ENCODE peak calls at places on chromosomes 11 and 22, in nine cellular contexts. One of them, this sample, is unnamed.

GRCh38 chr11:17221968-17222367 is 14.2 kb upstream of the PIK3C2A start:
- DNase-seq in GM12878: no peak
- DNase-seq in ovary: no peak
- DNase-seq in tibial nerve: no peak
- DNase-seq in H1: no peak
- DNase-seq in stomach: no peak
- DNase-seq in A549: no peak
- DNase-seq in suprapubic skin: no peak
- DNase-seq in HepG2: no peak
- DNase-seq in this sample: no peak

GRCh38 chr11:12330491-12331231 is 46.7 kb upstream of the PARVA start:
- DNase-seq in GM12878: no peak
- DNase-seq in ovary: peak; percentile 23
- DNase-seq in tibial nerve: no peak
- DNase-seq in H1: no peak
- DNase-seq in stomach: no peak
- DNase-seq in A549: no peak
- DNase-seq in suprapubic skin: no peak
- DNase-seq in HepG2: no peak
- DNase-seq in this sample: no peak

GRCh38 chr22:49166211-49166610 is 661.5 kb downstream of the BRD1 start:
- DNase-seq in GM12878: no peak
- DNase-seq in ovary: no peak
- DNase-seq in tibial nerve: no peak
- DNase-seq in H1: no peak
- DNase-seq in stomach: no peak
- DNase-seq in A549: no peak
- DNase-seq in suprapubic skin: no peak
- DNase-seq in HepG2: no peak
- DNase-seq in this sample: no peak

GRCh38 chr11:76030286-76030685 is 176.0 kb downstream of the WNT11 start:
- DNase-seq in GM12878: no peak
- DNase-seq in ovary: no peak
- DNase-seq in tibial nerve: no peak
- DNase-seq in H1: no peak
- DNase-seq in stomach: no peak
- DNase-seq in A549: peak; percentile 28
- DNase-seq in suprapubic skin: no peak
- DNase-seq in HepG2: peak; percentile 54
- DNase-seq in this sample: no peak

GRCh38 chr11:77865805-77866204 is 44.9 kb downstream of the AAMDC start:
- DNase-seq in GM12878: no peak
- DNase-seq in ovary: no peak
- DNase-seq in tibial nerve: no peak
- DNase-seq in H1: no peak
- DNase-seq in stomach: no peak
- DNase-seq in A549: no peak
- DNase-seq in suprapubic skin: no peak
- DNase-seq in HepG2: no peak
- DNase-seq in this sample: no peak

GRCh38 chr11:111402411-111402810 is 23.3 kb upstream of the POU2AF1 start:
- DNase-seq in GM12878: no peak
- DNase-seq in ovary: no peak
- DNase-seq in tibial nerve: no peak
- DNase-seq in H1: no peak
- DNase-seq in stomach: peak; percentile 56
- DNase-seq in A549: no peak
- DNase-seq in suprapubic skin: no peak
- DNase-seq in HepG2: no peak
- DNase-seq in this sample: no peak

GRCh38 chr11:132258865-132259264 is 888.5 kb downstream of the NTM start:
- DNase-seq in GM12878: no peak
- DNase-seq in ovary: no peak
- DNase-seq in tibial nerve: no peak
- DNase-seq in H1: no peak
- DNase-seq in stomach: no peak
- DNase-seq in A549: no peak
- DNase-seq in suprapubic skin: no peak
- DNase-seq in HepG2: no peak
- DNase-seq in this sample: no peak

GRCh38 chr22:23035557-23036277 is 34.6 kb upstream of the GNAZ start:
- DNase-seq in GM12878: peak; percentile 13
- DNase-seq in ovary: no peak
- DNase-seq in tibial nerve: no peak
- DNase-seq in H1: no peak
- DNase-seq in stomach: no peak
- DNase-seq in A549: no peak
- DNase-seq in suprapubic skin: no peak
- DNase-seq in HepG2: no peak
- DNase-seq in this sample: no peak

GRCh38 chr11:61361686-61362541 is at the start of the genes CYB561A3 and TMEM138:
- DNase-seq in GM12878: peak; percentile 85
- DNase-seq in ovary: peak; percentile 88
- DNase-seq in tibial nerve: peak; percentile 83
- DNase-seq in H1: peak; percentile 90
- DNase-seq in stomach: peak; percentile 93
- DNase-seq in A549: peak; percentile 95
- DNase-seq in suprapubic skin: peak; percentile 96
- DNase-seq in HepG2: peak; percentile 89
- DNase-seq in this sample: peak; percentile 97

GRCh38 chr11:123536690-123537437 is 106.8 kb downstream of the GRAMD1B start:
- DNase-seq in GM12878: no peak
- DNase-seq in ovary: no peak
- DNase-seq in tibial nerve: peak; percentile 51
- DNase-seq in H1: no peak
- DNase-seq in stomach: no peak
- DNase-seq in A549: no peak
- DNase-seq in suprapubic skin: no peak
- DNase-seq in HepG2: no peak
- DNase-seq in this sample: no peak

GRCh38 chr11:123654566-123655081 is at the start of gene SCN3B:
- DNase-seq in GM12878: no peak
- DNase-seq in ovary: peak; percentile 63
- DNase-seq in tibial nerve: no peak
- DNase-seq in H1: peak; percentile 91
- DNase-seq in stomach: peak; percentile 66
- DNase-seq in A549: peak; percentile 72
- DNase-seq in suprapubic skin: no peak
- DNase-seq in HepG2: peak; percentile 24
- DNase-seq in this sample: peak; percentile 71

GRCh38 chr11:120073196-120073595 is 64.7 kb downstream of the TRIM29 start:
- DNase-seq in GM12878: no peak
- DNase-seq in ovary: no peak
- DNase-seq in tibial nerve: no peak
- DNase-seq in H1: no peak
- DNase-seq in stomach: no peak
- DNase-seq in A549: no peak
- DNase-seq in suprapubic skin: peak; percentile 70
- DNase-seq in HepG2: no peak
- DNase-seq in this sample: no peak

GRCh38 chr22:41910599-41911291 is 4.1 kb downstream of the SHISA8 start:
- DNase-seq in GM12878: no peak
- DNase-seq in ovary: no peak
- DNase-seq in tibial nerve: no peak
- DNase-seq in H1: no peak
- DNase-seq in stomach: peak; percentile 61
- DNase-seq in A549: no peak
- DNase-seq in suprapubic skin: no peak
- DNase-seq in HepG2: no peak
- DNase-seq in this sample: no peak

GRCh38 chr11:17972987-17973386 is 39.9 kb downstream of the SERGEF start:
- DNase-seq in GM12878: no peak
- DNase-seq in ovary: peak; percentile 41
- DNase-seq in tibial nerve: peak; percentile 19
- DNase-seq in H1: peak; percentile 77
- DNase-seq in stomach: no peak
- DNase-seq in A549: peak; percentile 23
- DNase-seq in suprapubic skin: no peak
- DNase-seq in HepG2: peak; percentile 23
- DNase-seq in this sample: peak; percentile 75

GRCh38 chr22:22941831-22942510 is 54.4 kb downstream of the IGLL5 start:
- DNase-seq in GM12878: no peak
- DNase-seq in ovary: no peak
- DNase-seq in tibial nerve: no peak
- DNase-seq in H1: peak; percentile 34
- DNase-seq in stomach: peak; percentile 19
- DNase-seq in A549: no peak
- DNase-seq in suprapubic skin: peak; percentile 63
- DNase-seq in HepG2: no peak
- DNase-seq in this sample: no peak

GRCh38 chr22:48099251-48099650 is 1336.8 kb downstream of the TBC1D22A start:
- DNase-seq in GM12878: no peak
- DNase-seq in ovary: no peak
- DNase-seq in tibial nerve: no peak
- DNase-seq in H1: no peak
- DNase-seq in stomach: peak; percentile 20
- DNase-seq in A549: no peak
- DNase-seq in suprapubic skin: peak; percentile 52
- DNase-seq in HepG2: no peak
- DNase-seq in this sample: peak; percentile 36
- H3K4me1 ChIP-seq in GM12878: peaks cover 40% of the 10 kb centered on the region
- H3K4me1 ChIP-seq in ovary: no peaks in the 10 kb centered on the region
- H3K4me1 ChIP-seq in tibial nerve: no peaks in the 10 kb centered on the region
- H3K4me1 ChIP-seq in H1: no peaks in the 10 kb centered on the region
- H3K4me1 ChIP-seq in stomach: no peaks in the 10 kb centered on the region
- H3K4me1 ChIP-seq in A549: no peaks in the 10 kb centered on the region
- H3K4me1 ChIP-seq in suprapubic skin: no peaks in the 10 kb centered on the region
- H3K4me1 ChIP-seq in HepG2: no peaks in the 10 kb centered on the region
- H3K4me1 ChIP-seq in this sample: no peaks in the 10 kb centered on the region

GRCh38 chr11:113774174-113774503 is 647 bp upstream of the ZW10 start:
- DNase-seq in GM12878: no peak
- DNase-seq in ovary: no peak
- DNase-seq in tibial nerve: no peak
- DNase-seq in H1: no peak
- DNase-seq in stomach: no peak
- DNase-seq in A549: no peak
- DNase-seq in suprapubic skin: no peak
- DNase-seq in HepG2: no peak
- DNase-seq in this sample: no peak

GRCh38 chr11:113781682-113782081 is 2.1 kb downstream of the CLDN25 start:
- DNase-seq in GM12878: no peak
- DNase-seq in ovary: no peak
- DNase-seq in tibial nerve: no peak
- DNase-seq in H1: no peak
- DNase-seq in stomach: no peak
- DNase-seq in A549: no peak
- DNase-seq in suprapubic skin: no peak
- DNase-seq in HepG2: no peak
- DNase-seq in this sample: no peak

GRCh38 chr11:113778111-113778910 is 1.3 kb upstream of the CLDN25 start:
- DNase-seq in GM12878: no peak
- DNase-seq in ovary: no peak
- DNase-seq in tibial nerve: no peak
- DNase-seq in H1: no peak
- DNase-seq in stomach: peak; percentile 51
- DNase-seq in A549: no peak
- DNase-seq in suprapubic skin: no peak
- DNase-seq in HepG2: peak; percentile 40
- DNase-seq in this sample: no peak

GRCh38 chr11:113782134-113782533 is 2.5 kb downstream of the CLDN25 start:
- DNase-seq in GM12878: no peak
- DNase-seq in ovary: no peak
- DNase-seq in tibial nerve: no peak
- DNase-seq in H1: no peak
- DNase-seq in stomach: no peak
- DNase-seq in A549: no peak
- DNase-seq in suprapubic skin: no peak
- DNase-seq in HepG2: no peak
- DNase-seq in this sample: no peak

GRCh38 chr11:113779496-113779895 is at the start of gene CLDN25:
- DNase-seq in GM12878: no peak
- DNase-seq in ovary: no peak
- DNase-seq in tibial nerve: no peak
- DNase-seq in H1: no peak
- DNase-seq in stomach: no peak
- DNase-seq in A549: no peak
- DNase-seq in suprapubic skin: no peak
- DNase-seq in HepG2: no peak
- DNase-seq in this sample: no peak
- TF ChIP-seq EP300 in GM12878: no peak
- TF ChIP-seq EP300 in ovary: no peak
- TF ChIP-seq EP300 in tibial nerve: no peak
- TF ChIP-seq EP300 in H1: no peak
- TF ChIP-seq EP300 in stomach: no peak
- TF ChIP-seq EP300 in A549: no peak
- TF ChIP-seq EP300 in suprapubic skin: no peak
- TF ChIP-seq EP300 in HepG2: no peak
- TF ChIP-seq EP300 in this sample: no peak

GRCh38 chr22:31248138-31248745 is 36.1 kb downstream of the LIMK2 start:
- DNase-seq in GM12878: no peak
- DNase-seq in ovary: peak; percentile 80
- DNase-seq in tibial nerve: peak; percentile 72
- DNase-seq in H1: peak; percentile 68
- DNase-seq in stomach: peak; percentile 57
- DNase-seq in A549: no peak
- DNase-seq in suprapubic skin: peak; percentile 88
- DNase-seq in HepG2: no peak
- DNase-seq in this sample: peak; percentile 90
- TF ChIP-seq POLR2A in GM12878: peak; percentile 46
- TF ChIP-seq POLR2A in ovary: peak; percentile 34
- TF ChIP-seq POLR2A in tibial nerve: peak; percentile 60
- TF ChIP-seq POLR2A in H1: no peak
- TF ChIP-seq POLR2A in stomach: no peak
- TF ChIP-seq POLR2A in A549: no peak
- TF ChIP-seq POLR2A in suprapubic skin: no peak
- TF ChIP-seq POLR2A in HepG2: no peak
- TF ChIP-seq POLR2A in this sample: no peak

GRCh38 chr11:65636108-65636809 is 1.6 kb upstream of the SIPA1 start:
- DNase-seq in GM12878: no peak
- DNase-seq in ovary: no peak
- DNase-seq in tibial nerve: no peak
- DNase-seq in H1: no peak
- DNase-seq in stomach: no peak
- DNase-seq in A549: no peak
- DNase-seq in suprapubic skin: no peak
- DNase-seq in HepG2: no peak
- DNase-seq in this sample: no peak

GRCh38 chr11:65637794-65638317 is at the start of gene SIPA1:
- DNase-seq in GM12878: no peak
- DNase-seq in ovary: peak; percentile 83
- DNase-seq in tibial nerve: no peak
- DNase-seq in H1: peak; percentile 94
- DNase-seq in stomach: peak; percentile 78
- DNase-seq in A549: peak; percentile 58
- DNase-seq in suprapubic skin: no peak
- DNase-seq in HepG2: peak; percentile 88
- DNase-seq in this sample: peak; percentile 86

GRCh38 chr11:65634440-65634839 is 3.5 kb upstream of the SIPA1 start:
- DNase-seq in GM12878: no peak
- DNase-seq in ovary: no peak
- DNase-seq in tibial nerve: no peak
- DNase-seq in H1: no peak
- DNase-seq in stomach: no peak
- DNase-seq in A549: no peak
- DNase-seq in suprapubic skin: no peak
- DNase-seq in HepG2: no peak
- DNase-seq in this sample: no peak

GRCh38 chr11:65634905-65635731 is 2.8 kb upstream of the SIPA1 start:
- DNase-seq in GM12878: no peak
- DNase-seq in ovary: peak; percentile 57
- DNase-seq in tibial nerve: no peak
- DNase-seq in H1: no peak
- DNase-seq in stomach: no peak
- DNase-seq in A549: no peak
- DNase-seq in suprapubic skin: no peak
- DNase-seq in HepG2: no peak
- DNase-seq in this sample: no peak

GRCh38 chr11:65636810-65637557 is 917 bp upstream of the SIPA1 start:
- DNase-seq in GM12878: no peak
- DNase-seq in ovary: no peak
- DNase-seq in tibial nerve: no peak
- DNase-seq in H1: no peak
- DNase-seq in stomach: no peak
- DNase-seq in A549: no peak
- DNase-seq in suprapubic skin: no peak
- DNase-seq in HepG2: no peak
- DNase-seq in this sample: no peak
- H3K4me1 ChIP-seq in GM12878: peaks cover 28% of the 10 kb centered on the region
- H3K4me1 ChIP-seq in ovary: peaks cover 6% of the 10 kb centered on the region
- H3K4me1 ChIP-seq in tibial nerve: no peaks in the 10 kb centered on the region
- H3K4me1 ChIP-seq in H1: peaks cover 3% of the 10 kb centered on the region
- H3K4me1 ChIP-seq in stomach: peaks cover 31% of the 10 kb centered on the region
- H3K4me1 ChIP-seq in A549: peaks cover 16% of the 10 kb centered on the region
- H3K4me1 ChIP-seq in suprapubic skin: peaks cover 42% of the 10 kb centered on the region
- H3K4me1 ChIP-seq in HepG2: peaks cover 33% of the 10 kb centered on the region
- H3K4me1 ChIP-seq in this sample: peaks cover 46% of the 10 kb centered on the region

This sample was measured in sigmoid colon.